ENCODE peak calls at places on chromosomes 6 and 20, in five cellular contexts. Z is substantia nigra; D is OCI-LY7; F is right atrium auricular region; R is CD8-positive, alpha-beta memory T cell. C is an unnamed sample.

GRCh38 chr6:34102099-34102656 is 43.7 kb downstream of the GRM4 start:
- DNase-seq in D (no peak), R (no peak), Z (no peak), F (no peak), C (no peak)

GRCh38 chr6:47323887-47324286 is 14.2 kb upstream of the TNFRSF21 start:
- DNase-seq in Z (no peak), D (no peak), F (no peak), R (no peak), C (no peak)

GRCh38 chr6:67639161-67639560 is 995.9 kb upstream of the ADGRB3 start:
- DNase-seq in Z (no peak), R (no peak), D (no peak), F (no peak), C (no peak)

GRCh38 chr6:141398954-141399353 is 733.8 kb upstream of the GJE1 start:
- DNase-seq in F (no peak), R (no peak), Z (no peak), D (no peak), C (no peak)

GRCh38 chr6:21780601-21781000 is 187.1 kb downstream of the SOX4 start:
- DNase-seq in Z (no peak), D (no peak), F (no peak), R (no peak), C (no peak)

GRCh38 chr6:13762648-13763441 is 51.2 kb upstream of the RANBP9 start:
- DNase-seq in D (peak), Z (peak), F (no peak), R (no peak), C (no peak)

GRCh38 chr20:33423141-33423834 is 20.3 kb downstream of the SNTA1 start:
- DNase-seq in R (no peak), Z (no peak), D (no peak), F (peak), C (no peak)

GRCh38 chr20:23606652-23607049 is 934 bp upstream of the CST9 start:
- DNase-seq in Z (peak), D (peak), R (peak), F (peak), C (peak)

GRCh38 chr6:31769684-31770371 is 7.3 kb downstream of the VWA7 start:
- DNase-seq in D (peak), Z (no peak), F (peak), R (peak), C (no peak)

GRCh38 chr6:74137910-74138309 is 441.9 kb downstream of the CD109 start:
- DNase-seq in Z (no peak), R (no peak), D (no peak), F (no peak), C (no peak)

GRCh38 chr6:20921533-20921932 is 387.3 kb downstream of the CDKAL1 start:
- DNase-seq in F (no peak), Z (no peak), D (no peak), R (no peak), C (no peak)

GRCh38 chr6:70668499-70668812 is 773 bp downstream of the SMAP1 start:
- DNase-seq in D (no peak), F (no peak), R (peak), Z (no peak), C (no peak)

GRCh38 chr6:46983007-46983411 is 59.1 kb downstream of the ADGRF1 start:
- DNase-seq in F (no peak), Z (no peak), D (no peak), R (no peak), C (no peak)

GRCh38 chr6:71473908-71474307 is 185.3 kb downstream of the OGFRL1 start:
- DNase-seq in Z (no peak), F (peak), D (no peak), R (no peak), C (no peak)

GRCh38 chr6:109008951-109009760 is 85.5 kb downstream of the SESN1 start:
- DNase-seq in R (peak), D (peak), F (peak), Z (peak), C (peak)

GRCh38 chr20:40992349-40993113 is 36.1 kb upstream of the TOP1 start:
- DNase-seq in Z (no peak), R (no peak), D (peak), F (no peak), C (no peak)

GRCh38 chr20:59933849-59934585 is 580 bp upstream of the SYCP2 start:
- DNase-seq in Z (peak), D (no peak), F (peak), R (peak), C (peak)

GRCh38 chr20:34824861-34825529 is 456 bp downstream of the NCOA6 start:
- DNase-seq in Z (peak), D (peak), F (no peak), R (peak), C (peak)

GRCh38 chr20:50140339-50140859 is 13.1 kb downstream of the PEDS1 start:
- DNase-seq in D (no peak), F (no peak), R (no peak), Z (no peak), C (no peak)

GRCh38 chr6:143149771-143150170 is 89.1 kb downstream of the AIG1 start:
- DNase-seq in F (no peak), R (no peak), D (no peak), Z (no peak), C (no peak)

GRCh38 chr6:79077680-79078056 is 386 bp downstream of the PHIP start:
- DNase-seq in D (peak), Z (no peak), F (no peak), R (peak), C (no peak)

GRCh38 chr6:170031096-170031471 is 259.8 kb downstream of the DLL1 start:
- DNase-seq in Z (no peak), F (no peak), R (no peak), D (no peak), C (no peak)

GRCh38 chr6:14396826-14397517 is 279.4 kb downstream of the CD83 start:
- DNase-seq in Z (no peak), R (no peak), D (no peak), F (no peak), C (no peak)

GRCh38 chr6:5498579-5498899 is 237.2 kb downstream of the FARS2 start:
- DNase-seq in Z (no peak), R (no peak), F (no peak), D (no peak), C (no peak)

GRCh38 chr6:91366781-91367180 is 779.9 kb upstream of the MAP3K7 start:
- DNase-seq in F (no peak), Z (no peak), R (no peak), D (no peak), C (no peak)

GRCh38 chr6:71190809-71191208 is 97.8 kb upstream of the OGFRL1 start:
- DNase-seq in F (no peak), R (no peak), D (peak), Z (no peak), C (no peak)

GRCh38 chr20:44471481-44471882 is 4.2 kb upstream of the TTPAL start:
- DNase-seq in D (no peak), Z (no peak), R (no peak), F (no peak), C (no peak)

GRCh38 chr6:33740204-33740608 is 6.5 kb downstream of the IP6K3 start:
- DNase-seq in F (no peak), D (no peak), Z (no peak), R (no peak), C (no peak)

GRCh38 chr6:8064638-8065518 is 689 bp upstream of the BLOC1S5 start:
- DNase-seq in F (no peak), D (no peak), R (no peak), Z (no peak), C (no peak)

GRCh38 chr6:1670711-1671462 is 61.2 kb downstream of the FOXC1 start:
- DNase-seq in F (no peak), D (no peak), Z (no peak), R (no peak), C (no peak)

GRCh38 chr6:93021235-93021909 is 398.0 kb downstream of the EPHA7 start:
- DNase-seq in F (no peak), Z (no peak), D (no peak), R (no peak), C (no peak)

GRCh38 chr20:330233-331149 is 5.1 kb downstream of the SOX12 start:
- DNase-seq in D (peak), Z (peak), F (no peak), R (peak), C (no peak)

GRCh38 chr6:48922837-48923236 is 540.2 kb downstream of the MMUT start:
- DNase-seq in F (no peak), Z (no peak), D (no peak), R (no peak), C (no peak)

GRCh38 chr20:32470025-32470861 is 112.1 kb downstream of the ASXL1 start:
- DNase-seq in R (no peak), F (peak), Z (no peak), D (peak), C (no peak)

GRCh38 chr6:138157986-138158638 is 3.6 kb upstream of the ARFGEF3 start:
- DNase-seq in F (no peak), D (no peak), Z (no peak), R (no peak), C (no peak)

GRCh38 chr6:142152731-142153130 is 5.7 kb downstream of the VTA1 start:
- DNase-seq in D (no peak), F (no peak), Z (no peak), R (no peak), C (no peak)

GRCh38 chr6:1346556-1347186 is 34.8 kb downstream of the FOXQ1 start:
- DNase-seq in F (no peak), Z (no peak), D (no peak), R (no peak), C (no peak)

GRCh38 chr6:53795702-53796450 is 1.1 kb downstream of the LRRC1 start:
- DNase-seq in D (peak), Z (peak), F (no peak), R (no peak), C (peak)

GRCh38 chr20:33576432-33576883 is 85.7 kb upstream of the C20orf144 start:
- DNase-seq in Z (no peak), R (no peak), D (peak), F (no peak), C (peak)

GRCh38 chr6:43076093-43076927 is at the start of gene PTK7:
- DNase-seq in D (peak), Z (peak), R (no peak), F (no peak), C (no peak)
- H3K27ac ChIP-seq in D (peak), Z (no peak), R (no peak), F (no peak), C (no peak)

GRCh38 chr20:9909167-9909566 is 70.3 kb upstream of the PAK5 start:
- DNase-seq in F (no peak), R (no peak), D (no peak), Z (no peak), C (no peak)
- H3K27ac ChIP-seq in F (no peak), R (no peak), D (no peak), Z (no peak), C (no peak)

GRCh38 chr20:58416832-58417231 is 27.8 kb downstream of the VAPB start:
- DNase-seq in D (no peak), R (no peak), Z (no peak), F (no peak), C (no peak)
- H3K27ac ChIP-seq in D (no peak), R (no peak), Z (no peak), F (no peak), C (no peak)

DNA sequence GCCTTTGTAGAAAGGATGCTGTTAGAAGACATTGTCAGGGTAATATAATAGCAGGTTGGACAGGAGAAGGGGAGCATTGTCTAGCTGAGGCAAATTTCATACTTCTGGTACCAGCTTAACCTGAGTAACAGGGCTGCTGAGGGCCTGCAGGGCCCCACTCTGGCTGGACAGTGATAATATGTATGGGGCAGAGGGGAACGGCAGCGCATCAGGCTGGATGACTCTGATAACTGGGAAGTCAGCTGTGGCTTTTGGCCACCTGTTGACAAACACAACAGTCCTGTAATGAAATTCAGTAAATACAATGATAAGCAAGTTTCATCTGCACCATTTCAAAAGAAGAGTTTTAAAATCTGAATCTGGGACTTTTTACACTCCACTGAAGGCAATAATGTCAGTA is 259.9 kb upstream of the CNR1 start:
- DNase-seq in D (no peak), F (no peak), Z (no peak), R (no peak), C (no peak)
- H3K27ac ChIP-seq in D (no peak), F (no peak), Z (no peak), R (no peak), C (no peak)

C was measured in dorsolateral prefrontal cortex.